ENCODE peak calls at places on chromosomes 11 and 22, in four cellular contexts. V is C1 segment of cervical spinal cord; H is activated CD4-positive, alpha-beta T cell treated with anti-CD3 and anti-CD28 coated beads, Interleukin-2, amount 50 U/mL, for 1 hour; I is lower lobe of right lung. Y is an unnamed sample.

GRCh38 chr22:44449683-44450425 is 48.2 kb downstream of the RTL6 start:
- DNase-seq in H (no peak), I (no peak), V (no peak), Y (no peak)

GRCh38 chr11:67120456-67120855 is 1.4 kb downstream of the KDM2A start:
- DNase-seq in I (no peak), V (no peak), H (no peak), Y (no peak)

GRCh38 chr11:116725434-116726221 is 47.2 kb downstream of the BUD13 start:
- DNase-seq in V (peak), H (no peak), I (no peak), Y (no peak)

GRCh38 chr22:41512421-41513194 is 31.7 kb downstream of the POLR3H start:
- DNase-seq in H (no peak), I (no peak), V (peak), Y (no peak)

GRCh38 chr11:22634897-22635629 is 9.4 kb upstream of the FANCF start:
- DNase-seq in V (no peak), H (no peak), I (no peak), Y (no peak)

GRCh38 chr22:31872209-31872608 is 72.1 kb upstream of the YWHAH start:
- DNase-seq in H (peak), V (no peak), I (no peak), Y (no peak)

GRCh38 chr11:14359573-14360031 is 619 bp upstream of the RRAS2 start:
- DNase-seq in I (no peak), V (no peak), H (no peak), Y (no peak)

GRCh38 chr11:94417386-94417987 is 16.3 kb upstream of the GPR83 start:
- DNase-seq in V (no peak), H (no peak), I (no peak), Y (no peak)